ENCODE peak calls at places on chromosomes 4 and X, in eight cellular contexts. O is osteoblast, R is neural crest cell, D is astrocyte of the cerebellum, F is GM10248, G is GM13976, L is cardiac fibroblast, W is heart right ventricle. E is an unnamed sample.
A peak's percentile ranks its signal among the peaks of the same experiment; 100 is the strongest.

GRCh38 chrX:18828832-18829404 is 121.5 kb downstream of the PPEF1 start:
- DNase-seq in O (no peak), R (no peak), D (no peak), F (no peak), G (no peak), L (no peak), W (no peak), E (no peak)

GRCh38 chrX:54045563-54046228 is 1.4 kb upstream of the PHF8 start:
- DNase-seq in O (no peak), R (no peak), D (no peak), F (no peak), G (no peak), L (no peak), W (no peak), E (no peak)

GRCh38 chr4:24032371-24032989 is 142.6 kb upstream of the PPARGC1A start:
- DNase-seq in O (no peak), R (no peak), D (no peak), F (no peak), G (no peak), L (peak; percentile 42), W (no peak), E (no peak)

GRCh38 chr4:122224348-122224747 is 72.2 kb downstream of the BLTP1 start:
- DNase-seq in O (no peak), R (peak; percentile 11), D (peak; percentile 11), F (no peak), G (no peak), L (peak; percentile 12), W (no peak), E (peak; percentile 3)

GRCh38 chr4:107742791-107743190 is 22.8 kb upstream of the PAPSS1 start:
- DNase-seq in O (no peak), R (no peak), D (no peak), F (no peak), G (no peak), L (no peak), W (no peak), E (no peak)

GRCh38 chrX:15116900-15117299 is 153.0 kb downstream of the ASB9 start:
- DNase-seq in O (no peak), R (no peak), D (no peak), F (no peak), G (no peak), L (no peak), W (no peak), E (no peak)

GRCh38 chr4:6716018-6716911 is at the start of gene BLOC1S4:
- DNase-seq in O (peak; percentile 98), R (peak; percentile 83), D (peak; percentile 80), F (peak; percentile 95), G (peak; percentile 96), L (peak; percentile 94), W (peak; percentile 90), E (peak; percentile 85)

GRCh38 chr4:118865091-118865708 is 23.5 kb upstream of the SYNPO2 start:
- DNase-seq in O (peak; percentile 55), R (peak; percentile 8), D (peak; percentile 39), F (peak; percentile 50), G (peak; percentile 47), L (peak; percentile 70), W (no peak), E (no peak)

GRCh38 chr4:77881460-77882295 is 19.0 kb downstream of the MRPL1 start:
- DNase-seq in O (no peak), R (no peak), D (no peak), F (no peak), G (no peak), L (peak; percentile 17), W (no peak), E (peak; percentile 3)

GRCh38 chr4:60209588-60209987 is 990.5 kb upstream of the ADGRL3 start:
- DNase-seq in O (no peak), R (no peak), D (no peak), F (no peak), G (no peak), L (no peak), W (no peak), E (no peak)

GRCh38 chr4:4413806-4414205 is 26.9 kb downstream of the NSG1 start:
- DNase-seq in O (no peak), R (no peak), D (no peak), F (no peak), G (no peak), L (no peak), W (no peak), E (no peak)

GRCh38 chrX:110836982-110837381 is 41.4 kb upstream of the CHRDL1 start:
- DNase-seq in O (no peak), R (no peak), D (no peak), F (no peak), G (no peak), L (no peak), W (no peak), E (no peak)
- TF ChIP-seq CTCF in O (peak; percentile 23), R (peak; percentile 53), D (peak; percentile 39), F (no peak), G (peak; percentile 29), L (no peak), W (no peak), E (peak; percentile 21)

GRCh38 chr4:172666711-172667368 is 501.8 kb upstream of the GALNT7 start:
- DNase-seq in O (no peak), R (no peak), D (no peak), F (no peak), G (no peak), L (no peak), W (no peak), E (no peak)
- TF ChIP-seq CTCF in O (no peak), R (no peak), D (no peak), F (no peak), G (no peak), L (no peak), W (no peak), E (no peak)

DNA sequence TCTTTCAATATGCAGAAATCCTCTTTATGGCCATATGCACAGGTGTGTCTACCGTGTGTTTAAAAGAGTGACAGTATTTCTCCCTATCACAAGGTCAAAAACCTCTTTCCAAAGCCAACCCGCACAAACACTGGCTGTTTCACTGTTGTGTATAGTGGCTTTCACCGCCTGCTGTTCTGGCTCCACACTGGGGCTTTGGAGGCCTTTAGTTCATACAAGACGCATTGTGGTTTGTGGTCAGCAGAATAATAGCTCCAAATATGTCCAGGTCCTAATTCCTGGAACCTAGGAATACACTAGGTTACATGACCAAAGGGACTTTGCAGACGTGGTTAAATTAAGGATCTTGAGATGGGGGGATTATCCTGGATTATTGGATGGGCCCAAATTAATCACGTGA is 40.7 kb upstream of the FAM9A start:
- DNase-seq in O (no peak), R (no peak), D (peak; percentile 66), F (no peak), G (no peak), L (no peak), W (no peak), E (no peak)
- TF ChIP-seq CTCF in O (no peak), R (no peak), D (no peak), F (no peak), G (no peak), L (no peak), W (no peak), E (no peak)

GRCh38 chr4:154292589-154292988 is 199.0 kb downstream of the DCHS2 start:
- DNase-seq in O (no peak), R (no peak), D (no peak), F (no peak), G (no peak), L (no peak), W (no peak), E (no peak)
- TF ChIP-seq CTCF in O (no peak), R (no peak), D (no peak), F (no peak), G (no peak), L (no peak), W (no peak), E (no peak)

GRCh38 chr4:165610679-165611551 is 232.1 kb downstream of the CPE start:
- DNase-seq in O (no peak), R (no peak), D (no peak), F (no peak), G (no peak), L (no peak), W (no peak), E (no peak)
- TF ChIP-seq CTCF in O (no peak), R (no peak), D (no peak), F (no peak), G (no peak), L (no peak), W (no peak), E (no peak)

GRCh38 chrX:44542567-44543325 is at the start of gene FUNDC1:
- DNase-seq in O (peak; percentile 92), R (peak; percentile 88), D (peak; percentile 88), F (peak; percentile 87), G (peak; percentile 87), L (peak; percentile 96), W (peak; percentile 94), E (peak; percentile 86)
- TF ChIP-seq CTCF in O (peak; percentile 53), R (peak; percentile 47), D (peak; percentile 40), F (no peak), G (peak; percentile 13), L (peak; percentile 27), W (no peak), E (peak; percentile 39)

GRCh38 chr4:112523008-112523440 is 7.0 kb upstream of the NEUROG2 start:
- DNase-seq in O (peak; percentile 87), R (peak; percentile 46), D (no peak), F (peak; percentile 71), G (peak; percentile 68), L (peak; percentile 36), W (no peak), E (no peak)
- TF ChIP-seq CTCF in O (peak; percentile 15), R (peak; percentile 34), D (peak; percentile 45), F (peak; percentile 62), G (peak; percentile 47), L (no peak), W (no peak), E (peak; percentile 46)

GRCh38 chrX:10811093-10811492 is 190.7 kb upstream of the MID1 start:
- DNase-seq in O (no peak), R (no peak), D (no peak), F (no peak), G (no peak), L (no peak), W (no peak), E (no peak)
- TF ChIP-seq CTCF in O (no peak), R (no peak), D (no peak), F (no peak), G (no peak), L (no peak), W (no peak), E (no peak)

GRCh38 chr4:81404294-81404693 is 67.4 kb downstream of the RASGEF1B start:
- DNase-seq in O (no peak), R (no peak), D (no peak), F (no peak), G (no peak), L (peak; percentile 26), W (no peak), E (no peak)
- TF ChIP-seq CTCF in O (no peak), R (no peak), D (no peak), F (no peak), G (no peak), L (peak; percentile 8), W (no peak), E (peak; percentile 14)